ENCODE peak calls at places on chromosomes 7 and 10, in ten cellular contexts. O is HFF-Myc, S is foreskin fibroblast, I is cardiac fibroblast, E is lower lobe of right lung, R is adrenal gland, H is HCT116, P is fibroblast of mammary gland, N is thyroid gland, Y is kidney epithelial cell. X is an unnamed sample.

GRCh38 chr7:156368459-156368858 is 272.1 kb upstream of the RNF32 start:
- DNase-seq in O (no peak), S (no peak), I (no peak), E (no peak), R (no peak), H (no peak), P (no peak), N (no peak), Y (no peak), X (no peak)

GRCh38 chr7:151859111-151859947 is 17.6 kb downstream of the PRKAG2 start:
- DNase-seq in O (no peak), S (no peak), I (no peak), E (peak), R (peak), H (no peak), P (no peak), N (no peak), Y (no peak), X (no peak)

GRCh38 chr10:85891471-85891870 is 475.1 kb downstream of the GRID1 start:
- DNase-seq in O (no peak), S (no peak), I (no peak), E (no peak), R (no peak), H (no peak), P (no peak), N (no peak), Y (no peak), X (no peak)

GRCh38 chr7:18895456-18895855 is 222.0 kb downstream of the TWIST1 start:
- DNase-seq in O (no peak), S (peak), I (peak), E (no peak), R (no peak), H (peak), P (peak), N (no peak), Y (peak), X (peak)

GRCh38 chr7:140455743-140456142 is 23.6 kb downstream of the MKRN1 start:
- DNase-seq in O (no peak), S (no peak), I (no peak), E (no peak), R (no peak), H (no peak), P (no peak), N (no peak), Y (no peak), X (no peak)

GRCh38 chr7:98681496-98681895 is 64.4 kb downstream of the NPTX2 start:
- DNase-seq in O (no peak), S (peak), I (no peak), E (no peak), R (no peak), H (no peak), P (no peak), N (no peak), Y (no peak), X (no peak)

GRCh38 chr10:101897633-101898032 is 54.0 kb upstream of the KCNIP2 start:
- DNase-seq in O (no peak), S (peak), I (peak), E (no peak), R (peak), H (no peak), P (peak), N (peak), Y (no peak), X (peak)

GRCh38 chr10:70500339-70500738 is 21.8 kb downstream of the PALD1 start:
- DNase-seq in O (no peak), S (no peak), I (no peak), E (no peak), R (no peak), H (no peak), P (no peak), N (no peak), Y (no peak), X (no peak)

GRCh38 chr7:150994141-150994837 is 3.5 kb downstream of the NOS3 start:
- DNase-seq in O (no peak), S (no peak), I (peak), E (no peak), R (no peak), H (no peak), P (no peak), N (no peak), Y (no peak), X (no peak)

GRCh38 chr10:43667317-43667731 is 18.6 kb upstream of the ZNF32 start:
- DNase-seq in O (no peak), S (peak), I (peak), E (no peak), R (no peak), H (no peak), P (peak), N (peak), Y (no peak), X (no peak)
- TF ChIP-seq CTCF in O (peak), S (peak), I (peak), E (peak), R (no peak), H (peak), P (peak), N (peak), Y (peak), X (peak)

GRCh38 chr10:21944727-21945386 is 58.7 kb downstream of the DNAJC1 start:
- DNase-seq in O (no peak), S (no peak), I (peak), E (no peak), R (no peak), H (no peak), P (no peak), N (no peak), Y (no peak), X (no peak)
- H3K4me3 ChIP-seq in O (no peak), S (no peak), I (no peak), E (no peak), R (no peak), H (no peak), P (no peak), N (no peak), Y (no peak), X (no peak)

GRCh38 chr7:112748381-112748780 is 41.8 kb downstream of the TMEM168 start:
- DNase-seq in O (no peak), S (peak), I (no peak), E (no peak), R (no peak), H (no peak), P (no peak), N (no peak), Y (no peak), X (peak)

GRCh38 chr7:112745635-112746034 is 44.6 kb downstream of the TMEM168 start:
- DNase-seq in O (no peak), S (no peak), I (no peak), E (no peak), R (no peak), H (no peak), P (no peak), N (no peak), Y (no peak), X (no peak)

GRCh38 chr7:112752576-112752975 is 37.6 kb downstream of the TMEM168 start:
- DNase-seq in O (no peak), S (no peak), I (no peak), E (no peak), R (no peak), H (no peak), P (no peak), N (no peak), Y (no peak), X (no peak)

GRCh38 chr7:112753298-112753697 is 36.9 kb downstream of the TMEM168 start:
- DNase-seq in O (no peak), S (no peak), I (no peak), E (no peak), R (no peak), H (no peak), P (no peak), N (no peak), Y (no peak), X (no peak)

DNA sequence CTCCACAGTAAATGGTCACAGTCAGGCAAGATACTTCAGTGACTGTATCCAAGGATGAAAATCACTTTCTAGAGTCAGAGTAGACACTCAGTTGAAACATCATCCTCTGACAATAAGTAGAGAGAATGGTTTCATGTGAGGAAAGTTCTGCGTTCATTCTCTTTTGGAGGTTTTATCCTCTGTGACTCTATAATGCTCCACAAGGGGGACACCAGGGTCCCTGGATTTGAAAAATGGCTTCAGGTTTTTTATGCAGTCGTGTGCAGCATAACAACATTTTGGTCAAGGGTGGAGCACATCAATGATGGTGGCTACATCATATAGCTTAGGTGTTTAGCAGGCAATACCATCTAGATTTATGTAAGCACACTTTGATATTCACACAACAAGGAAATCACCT is 40.4 kb downstream of the TMEM168 start:
- DNase-seq in O (no peak), S (no peak), I (no peak), E (no peak), R (no peak), H (no peak), P (no peak), N (no peak), Y (no peak), X (no peak)
- TF ChIP-seq CTCF in O (no peak), S (no peak), I (no peak), E (no peak), R (no peak), H (no peak), P (no peak), N (no peak), Y (no peak), X (no peak)

DNA sequence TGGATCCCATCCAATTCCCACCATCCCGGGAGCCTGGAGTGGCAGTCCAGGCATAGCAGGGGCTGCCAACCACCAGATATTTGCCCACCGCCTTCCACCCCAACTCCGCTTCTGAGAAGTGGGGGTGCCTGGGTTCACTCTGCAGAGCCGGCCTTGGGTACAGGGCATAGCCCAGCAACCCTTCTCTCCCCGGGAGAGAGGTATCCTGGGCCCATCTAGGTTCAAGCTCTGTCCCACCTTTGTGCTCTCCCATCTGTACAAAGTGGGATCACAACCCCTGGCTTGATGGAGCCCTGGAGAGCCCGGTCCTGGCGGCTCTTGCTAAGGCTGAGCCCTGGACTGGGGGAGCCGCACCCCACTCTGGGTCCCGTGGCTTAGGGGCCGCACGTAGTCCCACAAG is 12.2 kb downstream of the MICALL2 start:
- DNase-seq in O (no peak), S (no peak), I (no peak), E (no peak), R (no peak), H (no peak), P (no peak), N (no peak), Y (no peak), X (no peak)
- H3K4me3 ChIP-seq in O (no peak), S (no peak), I (no peak), E (no peak), R (no peak), H (no peak), P (no peak), N (no peak), Y (no peak), X (no peak)

GRCh38 chr10:106271237-106271636 is 893.3 kb downstream of the SORCS1 start:
- DNase-seq in O (no peak), S (no peak), I (no peak), E (no peak), R (no peak), H (no peak), P (no peak), N (no peak), Y (no peak), X (no peak)
- TF ChIP-seq CTCF in O (no peak), S (no peak), I (peak), E (no peak), R (no peak), H (no peak), P (peak), N (no peak), Y (peak), X (no peak)

DNA sequence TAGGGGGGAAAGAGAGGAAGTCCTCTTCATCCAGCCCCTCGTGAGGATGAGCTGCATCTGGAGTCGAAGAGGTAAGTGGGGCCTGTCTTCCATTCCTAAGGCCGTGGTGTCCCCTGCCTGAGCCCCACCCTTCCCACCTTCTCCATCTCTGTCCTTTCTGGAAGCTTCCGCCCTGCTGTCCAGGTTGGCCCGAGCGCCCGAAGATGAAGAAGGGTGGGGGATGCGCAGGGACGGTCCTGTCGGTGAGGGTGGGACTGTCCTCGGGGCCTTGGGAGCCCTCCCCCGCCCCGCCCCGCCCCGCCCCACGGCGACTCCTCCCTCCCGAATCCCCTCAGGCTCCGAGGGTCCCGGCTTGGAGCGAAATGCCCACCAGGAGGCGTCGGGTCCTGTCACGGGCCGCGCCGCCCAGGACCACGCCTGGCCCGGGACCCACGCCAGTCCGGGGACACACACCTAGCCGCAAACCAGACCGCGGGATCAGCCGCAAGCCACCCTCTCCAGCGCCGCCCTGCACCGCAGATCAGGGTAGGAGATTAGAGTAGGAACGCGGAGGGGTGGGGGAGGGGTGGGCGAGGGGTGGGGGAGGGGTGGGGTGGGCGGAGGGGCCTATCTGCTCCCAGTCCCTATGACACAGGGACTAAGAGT is 15.3 kb downstream of the GPRIN2 start:
- DNase-seq in O (no peak), S (no peak), I (no peak), E (peak), R (peak), H (no peak), P (no peak), N (peak), Y (no peak), X (no peak)
- H3K4me3 ChIP-seq in O (no peak), S (peak), I (peak), E (peak), R (no peak), H (no peak), P (peak), N (no peak), Y (peak), X (no peak)